ENCODE peak calls at places on chromosomes 3 and 15, in five cellular contexts. C is foreskin fibroblast, I is A549, B is psoas muscle, A is cardiac fibroblast. Z is an unnamed sample.

GRCh38 chr15:68299436-68299835 is 21.9 kb downstream of the FEM1B start:
- DNase-seq in C (no peak), I (no peak), B (no peak), A (peak; percentile 25), Z (no peak)

GRCh38 chr3:130522399-130522798 is 5.4 kb downstream of the COL6A6 start:
- DNase-seq in C (no peak), I (no peak), B (no peak), A (no peak), Z (no peak)

GRCh38 chr3:29384640-29385039 is 103.8 kb downstream of the RBMS3 start:
- DNase-seq in C (peak; percentile 73), I (no peak), B (peak; percentile 30), A (peak; percentile 91), Z (no peak)

GRCh38 chr15:33699691-33700447 is 268.4 kb upstream of the CHRM5 start:
- DNase-seq in C (no peak), I (peak; percentile 53), B (no peak), A (peak; percentile 38), Z (no peak)

GRCh38 chr15:37765809-37766208 is 168.6 kb upstream of the TMCO5A start:
- DNase-seq in C (no peak), I (no peak), B (no peak), A (peak; percentile 17), Z (no peak)

GRCh38 chr3:156751461-156752025 is 74.6 kb upstream of the LEKR1 start:
- DNase-seq in C (peak; percentile 96), I (no peak), B (peak; percentile 60), A (peak; percentile 82), Z (no peak)

GRCh38 chr15:73125219-73125618 is 73.0 kb downstream of the NEO1 start:
- DNase-seq in C (peak; percentile 13), I (no peak), B (no peak), A (no peak), Z (no peak)

GRCh38 chr3:22923686-22924085 is 279.4 kb upstream of the UBE2E2 start:
- DNase-seq in C (no peak), I (no peak), B (no peak), A (peak; percentile 14), Z (no peak)

GRCh38 chr15:85741021-85741421 is 53.7 kb downstream of the KLHL25 start:
- DNase-seq in C (no peak), I (no peak), B (no peak), A (no peak), Z (no peak)

GRCh38 chr3:13575459-13576061 is 26.6 kb downstream of the FBLN2 start:
- DNase-seq in C (no peak), I (no peak), B (no peak), A (no peak), Z (no peak)

GRCh38 chr3:171351676-171352075 is 108.5 kb downstream of the TNIK start:
- DNase-seq in C (peak; percentile 88), I (no peak), B (peak; percentile 29), A (peak; percentile 95), Z (peak; percentile 86)

GRCh38 chr3:138778643-138779042 is 56.1 kb downstream of the PIK3CB start:
- DNase-seq in C (no peak), I (no peak), B (no peak), A (no peak), Z (no peak)

GRCh38 chr3:175266478-175266877 is 407.3 kb downstream of the NAALADL2 start:
- DNase-seq in C (no peak), I (no peak), B (no peak), A (peak; percentile 70), Z (no peak)

GRCh38 chr3:25588441-25589103 is 76.1 kb downstream of the TOP2B start:
- DNase-seq in C (no peak), I (no peak), B (no peak), A (no peak), Z (no peak)

GRCh38 chr15:70643783-70644125 is 119.6 kb downstream of the UACA start:
- DNase-seq in C (peak; percentile 26), I (peak; percentile 59), B (no peak), A (peak; percentile 49), Z (peak; percentile 16)

GRCh38 chr15:37289109-37289765 is 188.9 kb upstream of the MEIS2 start:
- DNase-seq in C (peak; percentile 1), I (peak; percentile 1), B (no peak), A (peak; percentile 27), Z (no peak)

GRCh38 chr3:124600765-124601164 is 129.5 kb upstream of the UMPS start:
- DNase-seq in C (no peak), I (no peak), B (no peak), A (peak; percentile 19), Z (no peak)

GRCh38 chr3:8607285-8608040 is 37.1 kb downstream of the SSUH2 start:
- DNase-seq in C (peak; percentile 59), I (peak; percentile 64), B (peak; percentile 61), A (peak; percentile 84), Z (no peak)

GRCh38 chr3:133237380-133237779 is 162.5 kb upstream of the BFSP2 start:
- DNase-seq in C (no peak), I (no peak), B (no peak), A (peak; percentile 33), Z (no peak)

GRCh38 chr3:142651711-142652110 is 55.5 kb downstream of the PLS1 start:
- DNase-seq in C (no peak), I (no peak), B (no peak), A (peak; percentile 7), Z (no peak)

GRCh38 chr3:108008931-108009635 is 81.7 kb downstream of the CD47 start:
- DNase-seq in C (no peak), I (no peak), B (no peak), A (peak; percentile 84), Z (no peak)

GRCh38 chr3:176651622-176652021 is 545.7 kb downstream of the TBL1XR1 start:
- DNase-seq in C (no peak), I (no peak), B (no peak), A (peak; percentile 10), Z (no peak)
- TF ChIP-seq CTCF in C (no peak), I (no peak), B (no peak), A (no peak), Z (no peak)

GRCh38 chr3:147408180-147409105 is 722 bp upstream of the ZIC1 start:
- DNase-seq in C (no peak), I (no peak), B (no peak), A (no peak), Z (no peak)
- H3K4me3 ChIP-seq in C (peak overlapping the region; percentile 37), I (no peak overlapping the region), B (peak overlapping the region; percentile 75), A (no peak overlapping the region), Z (no peak overlapping the region)

DNA sequence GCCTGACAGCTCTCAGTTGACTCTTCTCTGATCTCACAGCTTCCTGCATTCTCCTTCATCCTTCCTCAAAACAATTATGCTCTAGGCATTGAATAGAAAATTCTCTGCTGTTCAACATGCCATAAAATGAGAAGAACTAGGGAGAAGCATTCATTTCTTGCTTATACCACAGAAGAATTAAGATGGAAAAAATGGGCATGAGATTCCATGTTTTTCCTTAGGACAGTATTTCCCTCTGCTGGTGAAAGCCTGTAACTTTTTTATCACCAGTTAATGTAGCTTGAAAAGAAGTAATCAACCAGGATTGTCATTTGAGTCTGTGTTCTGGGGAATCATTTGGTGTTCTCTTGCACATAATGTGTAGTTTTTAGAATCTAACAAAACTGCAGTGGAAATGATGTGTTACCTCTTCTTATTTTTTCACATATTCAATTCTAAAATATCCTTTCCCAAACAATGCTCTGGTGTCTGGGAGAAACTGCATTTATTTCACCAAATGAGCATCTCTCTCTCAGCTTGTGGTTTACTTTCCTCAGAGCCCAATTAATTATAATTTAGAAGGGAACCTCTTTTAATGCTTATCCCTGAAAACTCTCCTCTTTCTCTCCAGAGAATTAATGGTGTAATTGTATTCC is 92.8 kb upstream of the DCBLD2 start:
- DNase-seq in C (peak; percentile 36), I (peak; percentile 69), B (no peak), A (peak; percentile 85), Z (no peak)
- TF ChIP-seq CTCF in C (peak; percentile 58), I (peak; percentile 90), B (peak; percentile 74), A (peak; percentile 64), Z (peak; percentile 72)

GRCh38 chr15:92892201-92892555 is 7.9 kb upstream of the CHD2 start:
- DNase-seq in C (no peak), I (no peak), B (no peak), A (no peak), Z (no peak)
- H3K4me3 ChIP-seq in C (no peak overlapping the region), I (no peak overlapping the region), B (no peak overlapping the region), A (no peak overlapping the region), Z (no peak overlapping the region)

DNA sequence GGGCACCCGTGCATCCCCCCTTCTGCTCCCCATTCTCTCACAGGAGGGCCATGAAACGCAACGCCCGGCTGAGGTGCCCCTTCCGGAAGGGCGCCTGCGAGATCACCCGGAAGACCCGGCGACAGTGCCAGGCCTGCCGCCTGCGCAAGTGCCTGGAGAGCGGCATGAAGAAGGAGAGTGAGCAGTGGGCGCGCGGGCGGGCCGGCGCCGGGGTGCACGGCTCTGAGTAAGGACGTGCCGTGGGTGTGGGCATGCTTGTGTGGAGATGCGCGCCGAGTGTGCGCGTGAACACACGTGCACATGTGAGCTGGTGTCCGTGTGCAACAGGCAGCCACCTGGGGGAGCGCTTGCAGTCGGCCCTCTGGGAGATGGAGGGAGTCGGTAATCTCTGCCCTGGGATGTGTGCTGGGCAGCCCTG is 28.1 kb downstream of the NR1I2 start:
- DNase-seq in C (peak; percentile 16), I (no peak), B (peak; percentile 37), A (peak; percentile 29), Z (no peak)
- TF ChIP-seq CTCF in C (peak; percentile 26), I (no peak), B (no peak), A (peak; percentile 6), Z (peak; percentile 44)

GRCh38 chr15:63509933-63510547 is 5.6 kb downstream of the USP3 start:
- DNase-seq in C (peak; percentile 57), I (no peak), B (no peak), A (peak; percentile 79), Z (no peak)
- H3K4me3 ChIP-seq in C (no peak overlapping the region), I (no peak overlapping the region), B (no peak overlapping the region), A (no peak overlapping the region), Z (peak overlapping the region; percentile 4)

GRCh38 chr3:20039765-20040475 is at the start of gene KAT2B:
- DNase-seq in C (peak; percentile 56), I (peak; percentile 74), B (peak; percentile 81), A (peak; percentile 57), Z (no peak)

GRCh38 chr3:20040476-20041196 is 390 bp downstream of the KAT2B start:
- DNase-seq in C (peak; percentile 65), I (peak; percentile 72), B (peak; percentile 73), A (peak; percentile 67), Z (no peak)

GRCh38 chr3:20042331-20042730 is 2.1 kb downstream of the KAT2B start:
- DNase-seq in C (no peak), I (no peak), B (no peak), A (no peak), Z (no peak)

GRCh38 chr3:20039082-20039764 is 1.0 kb upstream of the KAT2B start:
- DNase-seq in C (no peak), I (no peak), B (no peak), A (no peak), Z (no peak)

DNA sequence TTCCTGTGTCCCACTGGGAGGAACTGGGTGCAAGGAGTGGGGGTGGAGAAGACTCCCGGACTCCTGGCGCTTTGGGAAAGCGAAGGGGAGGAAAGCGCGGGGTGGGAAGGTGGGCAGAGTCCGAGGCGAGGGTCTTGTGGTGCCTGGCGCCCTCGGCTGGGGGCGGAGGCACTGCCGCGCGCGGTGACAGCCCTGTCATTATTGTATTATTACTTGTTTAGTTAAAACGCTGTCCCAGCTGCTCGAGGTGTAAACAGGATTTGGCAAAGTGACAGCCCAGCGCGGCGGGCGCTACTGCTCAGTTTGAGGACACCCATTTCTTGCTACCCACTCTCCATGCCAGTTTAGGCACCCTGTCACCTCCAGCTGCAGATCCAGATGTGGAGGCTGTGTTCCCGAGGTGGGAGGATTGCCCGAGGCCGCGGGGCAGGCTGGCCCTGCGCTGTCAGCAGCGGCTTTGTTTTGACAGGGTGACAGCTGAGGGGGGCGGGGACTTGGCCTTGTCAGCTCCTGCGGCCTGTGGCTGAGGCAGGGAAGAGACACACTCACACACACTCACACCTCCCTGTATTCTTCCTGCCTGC is 1.0 kb downstream of the KAT2B start:
- DNase-seq in C (peak; percentile 73), I (peak; percentile 51), B (peak; percentile 90), A (peak; percentile 60), Z (no peak)
- TF ChIP-seq CTCF in C (no peak), I (no peak), B (no peak), A (no peak), Z (no peak)

Z was measured in epithelial cell of proximal tubule.